ENCODE peak calls at places on chromosomes 4 and X, in five cellular contexts. One of them, this sample, is unnamed.

GRCh38 chr4:19850909-19851308 is 400.8 kb upstream of the SLIT2 start:
- DNase-seq in PC-3: peak
- DNase-seq in HCT116: peak
- DNase-seq in psoas muscle: no peak
- DNase-seq in left lung: no peak
- DNase-seq in this sample: peak

GRCh38 chrX:12955882-12956703 is 18.8 kb upstream of the TMSB4X start:
- DNase-seq in PC-3: peak
- DNase-seq in HCT116: peak
- DNase-seq in psoas muscle: peak
- DNase-seq in left lung: peak
- DNase-seq in this sample: no peak

GRCh38 chr4:180953572-180953971 is 1289.6 kb upstream of the TENM3 start:
- DNase-seq in PC-3: peak
- DNase-seq in HCT116: peak
- DNase-seq in psoas muscle: no peak
- DNase-seq in left lung: no peak
- DNase-seq in this sample: no peak

GRCh38 chrX:48573690-48574269 is 504 bp upstream of the RBM3 start:
- DNase-seq in PC-3: no peak
- DNase-seq in HCT116: no peak
- DNase-seq in psoas muscle: peak
- DNase-seq in left lung: peak
- DNase-seq in this sample: no peak

GRCh38 chrX:39716401-39716800 is 381.4 kb downstream of the BCOR start:
- DNase-seq in PC-3: no peak
- DNase-seq in HCT116: no peak
- DNase-seq in psoas muscle: no peak
- DNase-seq in left lung: no peak
- DNase-seq in this sample: no peak

GRCh38 chr4:104616401-104616820 is 121.7 kb upstream of the CXXC4 start:
- DNase-seq in PC-3: no peak
- DNase-seq in HCT116: no peak
- DNase-seq in psoas muscle: no peak
- DNase-seq in left lung: no peak
- DNase-seq in this sample: no peak

GRCh38 chr4:38463268-38463958 is 200.6 kb upstream of the KLF3 start:
- DNase-seq in PC-3: no peak
- DNase-seq in HCT116: no peak
- DNase-seq in psoas muscle: no peak
- DNase-seq in left lung: no peak
- DNase-seq in this sample: no peak

GRCh38 chr4:186250740-186251124 is 15.3 kb upstream of the F11 start:
- DNase-seq in PC-3: no peak
- DNase-seq in HCT116: no peak
- DNase-seq in psoas muscle: no peak
- DNase-seq in left lung: no peak
- DNase-seq in this sample: no peak

GRCh38 chrX:140157611-140158010 is 192.3 kb upstream of the CXorf66 start:
- DNase-seq in PC-3: peak
- DNase-seq in HCT116: no peak
- DNase-seq in psoas muscle: no peak
- DNase-seq in left lung: no peak
- DNase-seq in this sample: no peak

GRCh38 chr4:1050486-1051213 is 39.2 kb downstream of the FGFRL1 start:
- DNase-seq in PC-3: no peak
- DNase-seq in HCT116: no peak
- DNase-seq in psoas muscle: no peak
- DNase-seq in left lung: no peak
- DNase-seq in this sample: no peak

GRCh38 chrX:45009371-45010000 is 136.5 kb downstream of the KDM6A start:
- DNase-seq in PC-3: peak
- DNase-seq in HCT116: no peak
- DNase-seq in psoas muscle: no peak
- DNase-seq in left lung: no peak
- DNase-seq in this sample: no peak

GRCh38 chrX:148380614-148381561 is 119.5 kb upstream of the AFF2 start:
- DNase-seq in PC-3: no peak
- DNase-seq in HCT116: no peak
- DNase-seq in psoas muscle: no peak
- DNase-seq in left lung: no peak
- DNase-seq in this sample: no peak

GRCh38 chrX:143058096-143058495 is 32.4 kb downstream of the SPANXN4 start:
- DNase-seq in PC-3: no peak
- DNase-seq in HCT116: no peak
- DNase-seq in psoas muscle: no peak
- DNase-seq in left lung: no peak
- DNase-seq in this sample: no peak

GRCh38 chr4:73309211-73309610 is 50.6 kb upstream of the ANKRD17 start:
- DNase-seq in PC-3: peak
- DNase-seq in HCT116: no peak
- DNase-seq in psoas muscle: no peak
- DNase-seq in left lung: no peak
- DNase-seq in this sample: no peak

GRCh38 chr4:68342139-68342538 is 7.8 kb downstream of the YTHDC1 start:
- DNase-seq in PC-3: peak
- DNase-seq in HCT116: no peak
- DNase-seq in psoas muscle: no peak
- DNase-seq in left lung: peak
- DNase-seq in this sample: peak

GRCh38 chrX:114962209-114962608 is 55.2 kb downstream of the IL13RA2 start:
- DNase-seq in PC-3: peak
- DNase-seq in HCT116: no peak
- DNase-seq in psoas muscle: no peak
- DNase-seq in left lung: no peak
- DNase-seq in this sample: no peak

GRCh38 chr4:139857021-139857420 is 191.4 kb downstream of the MGST2 start:
- DNase-seq in PC-3: peak
- DNase-seq in HCT116: no peak
- DNase-seq in psoas muscle: no peak
- DNase-seq in left lung: no peak
- DNase-seq in this sample: no peak

GRCh38 chr4:147830987-147831386 is 99.1 kb downstream of the ARHGAP10 start:
- DNase-seq in PC-3: peak
- DNase-seq in HCT116: no peak
- DNase-seq in psoas muscle: no peak
- DNase-seq in left lung: no peak
- DNase-seq in this sample: peak

GRCh38 chrX:1903380-1903935 is 288.6 kb downstream of the ASMT start:
- DNase-seq in PC-3: peak
- DNase-seq in HCT116: peak
- DNase-seq in psoas muscle: no peak
- DNase-seq in left lung: no peak
- DNase-seq in this sample: no peak

GRCh38 chrX:25206761-25207160 is 191.0 kb upstream of the ARX start:
- DNase-seq in PC-3: peak
- DNase-seq in HCT116: no peak
- DNase-seq in psoas muscle: no peak
- DNase-seq in left lung: no peak
- DNase-seq in this sample: peak

GRCh38 chrX:103685396-103685795 is 1.1 kb downstream of the MORF4L2 start:
- DNase-seq in PC-3: no peak
- DNase-seq in HCT116: no peak
- DNase-seq in psoas muscle: no peak
- DNase-seq in left lung: no peak
- DNase-seq in this sample: no peak

GRCh38 chr4:65089666-65090065 is 580.6 kb downstream of the EPHA5 start:
- DNase-seq in PC-3: peak
- DNase-seq in HCT116: no peak
- DNase-seq in psoas muscle: no peak
- DNase-seq in left lung: no peak
- DNase-seq in this sample: peak

GRCh38 chr4:123298798-123299197 is 97.8 kb upstream of the SPRY1 start:
- DNase-seq in PC-3: no peak
- DNase-seq in HCT116: no peak
- DNase-seq in psoas muscle: no peak
- DNase-seq in left lung: no peak
- DNase-seq in this sample: no peak

GRCh38 chr4:77911091-77911490 is 48.5 kb downstream of the MRPL1 start:
- DNase-seq in PC-3: no peak
- DNase-seq in HCT116: no peak
- DNase-seq in psoas muscle: no peak
- DNase-seq in left lung: no peak
- DNase-seq in this sample: no peak

GRCh38 chr4:128866281-128866680 is 56.8 kb downstream of the JADE1 start:
- DNase-seq in PC-3: no peak
- DNase-seq in HCT116: no peak
- DNase-seq in psoas muscle: no peak
- DNase-seq in left lung: no peak
- DNase-seq in this sample: no peak

DNA sequence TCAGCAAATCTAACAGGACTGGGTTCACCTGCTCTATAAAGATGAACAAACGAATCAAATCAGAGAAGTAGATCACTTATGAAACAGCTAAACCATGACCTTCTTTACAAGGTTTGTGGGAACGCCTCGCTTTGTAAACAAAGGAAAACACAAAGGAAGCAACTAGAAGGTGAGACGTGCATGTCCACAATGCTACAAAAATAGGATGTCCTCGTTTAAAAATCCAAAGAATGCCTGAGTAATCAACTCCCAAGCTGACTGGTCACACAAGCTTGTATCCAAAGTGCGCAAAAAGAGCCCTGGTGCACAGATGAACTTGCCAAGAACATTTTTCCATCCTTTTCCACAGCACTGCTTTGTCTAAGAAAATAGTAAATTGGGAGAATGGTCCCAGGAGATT is 6.3 kb upstream of the SH3KBP1 start:
- DNase-seq in PC-3: peak
- DNase-seq in HCT116: no peak
- DNase-seq in psoas muscle: no peak
- DNase-seq in left lung: no peak
- DNase-seq in this sample: peak
- H3K27ac ChIP-seq in PC-3: peak
- H3K27ac ChIP-seq in HCT116: no peak
- H3K27ac ChIP-seq in psoas muscle: no peak
- H3K27ac ChIP-seq in left lung: no peak
- H3K27ac ChIP-seq in this sample: peak

DNA sequence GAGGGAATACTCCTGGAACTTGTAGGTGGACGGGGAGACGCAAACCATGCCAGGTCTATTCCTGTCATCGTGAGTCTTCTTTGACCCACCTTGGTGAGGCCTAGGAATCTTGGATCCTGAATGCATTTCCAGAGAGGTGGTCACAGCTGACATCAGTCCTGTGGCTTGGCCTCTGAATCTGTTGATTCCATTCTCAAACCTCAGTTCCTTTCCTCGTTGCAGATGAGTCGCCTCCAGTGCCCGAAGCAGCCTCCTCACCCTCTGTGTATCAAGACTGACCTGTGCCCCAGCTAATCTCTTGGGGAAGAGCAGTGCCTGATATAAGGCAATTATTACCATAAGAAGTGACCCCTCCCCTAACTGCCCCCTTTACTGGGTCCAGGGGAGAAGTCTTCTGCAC is 118.1 kb downstream of the SMIM20 start:
- DNase-seq in PC-3: peak
- DNase-seq in HCT116: no peak
- DNase-seq in psoas muscle: no peak
- DNase-seq in left lung: no peak
- DNase-seq in this sample: no peak
- H3K27ac ChIP-seq in PC-3: peak
- H3K27ac ChIP-seq in HCT116: no peak
- H3K27ac ChIP-seq in psoas muscle: no peak
- H3K27ac ChIP-seq in left lung: peak
- H3K27ac ChIP-seq in this sample: peak

GRCh38 chr4:163400911-163401310 is 57.2 kb downstream of the NPY5R start:
- DNase-seq in PC-3: no peak
- DNase-seq in HCT116: no peak
- DNase-seq in psoas muscle: no peak
- DNase-seq in left lung: no peak
- DNase-seq in this sample: no peak
- H3K27ac ChIP-seq in PC-3: no peak
- H3K27ac ChIP-seq in HCT116: no peak
- H3K27ac ChIP-seq in psoas muscle: no peak
- H3K27ac ChIP-seq in left lung: no peak
- H3K27ac ChIP-seq in this sample: no peak

DNA sequence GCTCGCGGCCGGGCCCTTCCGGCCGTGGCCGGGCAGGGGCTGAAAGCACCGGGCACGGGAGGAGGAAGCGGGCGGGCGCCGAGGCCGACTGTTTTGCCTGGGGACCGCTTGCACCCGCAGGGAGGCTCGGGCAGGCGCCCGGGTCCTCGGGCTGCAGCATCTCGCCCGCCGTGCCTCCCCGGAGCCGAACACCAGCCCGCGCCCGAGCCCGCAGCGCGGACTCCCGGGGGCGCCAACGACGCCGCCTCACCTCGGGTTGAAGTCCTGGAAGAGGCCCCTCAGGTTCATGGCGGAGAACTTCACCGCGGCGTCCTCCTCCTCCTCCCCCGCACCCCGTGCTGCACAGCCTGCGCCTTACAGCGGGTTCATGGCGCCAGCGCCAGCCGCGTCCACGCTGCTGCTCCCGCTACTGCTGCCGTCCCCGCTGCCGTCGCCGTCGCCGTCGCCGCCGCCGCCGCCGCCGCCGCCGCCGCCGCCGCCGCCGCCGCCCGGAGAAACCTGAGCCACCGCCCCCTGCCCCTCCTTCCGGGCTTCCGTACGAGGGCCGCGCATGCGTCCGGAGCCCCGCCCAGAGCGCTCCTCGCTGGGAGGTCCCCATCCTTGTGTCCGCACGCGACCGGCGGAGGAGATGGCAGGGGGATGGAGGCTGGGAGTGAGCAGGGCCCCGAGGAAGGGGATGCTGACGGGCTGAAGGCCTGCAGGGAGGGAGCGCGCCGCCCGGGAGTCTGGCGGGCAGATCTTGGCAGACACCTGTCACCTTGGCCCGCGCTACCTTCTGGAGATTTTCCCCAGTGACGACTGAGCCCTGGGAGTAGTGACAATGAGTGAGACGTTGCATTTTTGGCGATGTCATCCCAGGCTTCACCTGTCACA is at the start of gene TMEM185A:
- DNase-seq in PC-3: peak
- DNase-seq in HCT116: peak
- DNase-seq in psoas muscle: peak
- DNase-seq in left lung: peak
- DNase-seq in this sample: no peak
- H3K27ac ChIP-seq in PC-3: no peak
- H3K27ac ChIP-seq in HCT116: peak
- H3K27ac ChIP-seq in psoas muscle: peak
- H3K27ac ChIP-seq in left lung: peak
- H3K27ac ChIP-seq in this sample: peak

DNA sequence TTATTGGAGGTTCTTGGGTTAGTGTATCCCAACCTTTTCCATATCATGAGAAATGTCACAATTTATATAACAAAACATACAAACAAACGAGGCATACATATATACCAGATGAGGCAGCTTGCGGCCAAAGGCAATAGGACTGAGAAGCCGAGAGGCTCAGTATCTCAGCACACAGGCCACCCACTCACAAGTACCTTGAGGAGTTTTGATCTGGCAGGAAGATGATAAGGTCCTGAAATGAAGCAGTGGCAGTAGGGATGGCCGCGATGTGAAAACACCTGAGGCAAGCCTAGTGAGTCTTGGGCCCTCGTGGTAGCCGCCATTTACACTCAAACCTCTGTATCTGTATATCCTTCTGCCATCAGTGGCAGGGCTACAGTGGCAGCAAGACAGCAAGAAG is 55.3 kb upstream of the PRPS1 start:
- DNase-seq in PC-3: no peak
- DNase-seq in HCT116: no peak
- DNase-seq in psoas muscle: no peak
- DNase-seq in left lung: no peak
- DNase-seq in this sample: no peak
- H3K27ac ChIP-seq in PC-3: peak
- H3K27ac ChIP-seq in HCT116: no peak
- H3K27ac ChIP-seq in psoas muscle: no peak
- H3K27ac ChIP-seq in left lung: no peak
- H3K27ac ChIP-seq in this sample: peak

GRCh38 chrX:131724292-131724691 is 180.4 kb downstream of the OR13H1 start:
- DNase-seq in PC-3: no peak
- DNase-seq in HCT116: no peak
- DNase-seq in psoas muscle: no peak
- DNase-seq in left lung: no peak
- DNase-seq in this sample: no peak
- H3K27ac ChIP-seq in PC-3: no peak
- H3K27ac ChIP-seq in HCT116: no peak
- H3K27ac ChIP-seq in psoas muscle: no peak
- H3K27ac ChIP-seq in left lung: no peak
- H3K27ac ChIP-seq in this sample: no peak